ENCODE peak calls at places on chromosomes 12 and 14, in eight cellular contexts. V is H4, J is fibroblast of the conjunctiva, Z is fibroblast of mammary gland, W is OCI-M1, I is AG08396, A is NCI-H1092 treated with DMSO at 0.1 percent for 48 hours, E is astrocyte. X is an unnamed sample.

GRCh38 chr12:34401659-34402227 is 379.4 kb downstream of the ALG10 start:
- DNase-seq in V (no peak), J (no peak), Z (no peak), W (no peak), I (peak; percentile 0), A (no peak), E (no peak), X (no peak)

GRCh38 chr14:101858791-101859537 is 97.5 kb downstream of the PPP2R5C start:
- DNase-seq in V (no peak), J (no peak), Z (no peak), W (no peak), I (no peak), A (peak; percentile 4), E (no peak), X (no peak)

GRCh38 chr12:67592228-67593011 is 56.1 kb upstream of the DYRK2 start:
- DNase-seq in V (peak; percentile 78), J (peak; percentile 43), Z (peak; percentile 80), W (peak; percentile 79), I (peak; percentile 23), A (no peak), E (peak; percentile 56), X (peak; percentile 85)

GRCh38 chr12:109827566-109828550 is 5.3 kb downstream of the TRPV4 start:
- DNase-seq in V (no peak), J (no peak), Z (peak; percentile 28), W (no peak), I (no peak), A (no peak), E (no peak), X (no peak)

GRCh38 chr12:70722584-70723343 is 85.5 kb upstream of the PTPRB start:
- DNase-seq in V (no peak), J (no peak), Z (peak; percentile 14), W (peak; percentile 72), I (no peak), A (no peak), E (peak; percentile 43), X (peak; percentile 45)

GRCh38 chr12:94111290-94111689 is 37.1 kb upstream of the PLXNC1 start:
- DNase-seq in V (no peak), J (no peak), Z (no peak), W (no peak), I (no peak), A (no peak), E (no peak), X (peak; percentile 54)

GRCh38 chr12:1911598-1912575 is 6.6 kb downstream of the CACNA2D4 start:
- DNase-seq in V (peak; percentile 2), J (no peak), Z (no peak), W (no peak), I (peak; percentile 5), A (peak; percentile 98), E (no peak), X (no peak)

GRCh38 chr14:100121643-100122480 is 37.6 kb downstream of the DEGS2 start:
- DNase-seq in V (no peak), J (no peak), Z (no peak), W (no peak), I (no peak), A (no peak), E (no peak), X (no peak)

GRCh38 chr14:57749267-57749666 is 116.6 kb downstream of the SLC35F4 start:
- DNase-seq in V (no peak), J (no peak), Z (peak; percentile 87), W (no peak), I (no peak), A (no peak), E (peak; percentile 51), X (peak; percentile 57)

GRCh38 chr12:124525455-124525854 is 42.0 kb downstream of the NCOR2 start:
- DNase-seq in V (no peak), J (no peak), Z (no peak), W (no peak), I (no peak), A (no peak), E (no peak), X (no peak)

GRCh38 chr12:112473056-112473455 is 54.3 kb downstream of the PTPN11 start:
- DNase-seq in V (no peak), J (no peak), Z (no peak), W (peak; percentile 23), I (no peak), A (no peak), E (no peak), X (no peak)

GRCh38 chr12:52213541-52214420 is 19.3 kb upstream of the KRT7 start:
- DNase-seq in V (peak; percentile 73), J (peak; percentile 73), Z (peak; percentile 71), W (peak; percentile 75), I (peak; percentile 86), A (peak; percentile 65), E (peak; percentile 39), X (peak; percentile 85)

GRCh38 chr14:85310491-85311272 is 219.3 kb upstream of the FLRT2 start:
- DNase-seq in V (no peak), J (no peak), Z (no peak), W (no peak), I (no peak), A (no peak), E (no peak), X (no peak)

GRCh38 chr12:90548595-90548994 is 406.4 kb downstream of the CCER1 start:
- DNase-seq in V (no peak), J (no peak), Z (no peak), W (peak; percentile 32), I (no peak), A (no peak), E (no peak), X (no peak)

GRCh38 chr14:67729072-67729561 is 27.4 kb downstream of the RDH12 start:
- DNase-seq in V (no peak), J (no peak), Z (no peak), W (no peak), I (no peak), A (no peak), E (no peak), X (no peak)

GRCh38 chr14:103597623-103598372 is 31.2 kb upstream of the KLC1 start:
- DNase-seq in V (peak; percentile 57), J (peak; percentile 64), Z (peak; percentile 90), W (no peak), I (peak; percentile 93), A (no peak), E (peak; percentile 89), X (peak; percentile 84)

GRCh38 chr14:38469156-38469555 is 213.3 kb upstream of the CLEC14A start:
- DNase-seq in V (no peak), J (peak; percentile 58), Z (peak; percentile 79), W (no peak), I (no peak), A (no peak), E (no peak), X (no peak)

GRCh38 chr14:103542545-103543088 is 13.6 kb downstream of the TRMT61A start:
- DNase-seq in V (no peak), J (no peak), Z (no peak), W (no peak), I (no peak), A (peak; percentile 74), E (no peak), X (peak; percentile 55)

GRCh38 chr12:89731614-89732013 is 23.0 kb upstream of the ATP2B1 start:
- DNase-seq in V (no peak), J (peak; percentile 74), Z (peak; percentile 92), W (no peak), I (peak; percentile 55), A (no peak), E (peak; percentile 48), X (peak; percentile 76)

X was measured in M059J.